ENCODE peak calls at places on chromosomes 1 and 21, in four cellular contexts. E is endothelial cell of umbilical vein, L is HL-60, F is esophagus muscularis mucosa. M is an unnamed sample.

GRCh38 chr1:245051349-245052221 is 103.2 kb upstream of the KIF26B start:
- DNase-seq in L (peak; percentile 98), F (no peak), E (no peak), M (no peak)

GRCh38 chr1:165376041-165376810 is 19.7 kb upstream of the LMX1A start:
- DNase-seq in E (peak; percentile 81), F (peak; percentile 95), L (peak; percentile 21), M (peak; percentile 95)

GRCh38 chr1:206041640-206042039 is 11.3 kb upstream of the RHEX start:
- DNase-seq in F (peak; percentile 45), L (no peak), E (no peak), M (no peak)

GRCh38 chr21:32974653-32975052 is 51.1 kb upstream of the OLIG2 start:
- DNase-seq in F (peak; percentile 64), L (no peak), E (no peak), M (no peak)

GRCh38 chr1:201108614-201109013 is 3.6 kb downstream of the CACNA1S start:
- DNase-seq in L (no peak), F (no peak), E (no peak), M (no peak)

GRCh38 chr1:115807723-115808122 is 33.2 kb downstream of the NHLH2 start:
- DNase-seq in E (peak; percentile 62), L (peak; percentile 77), F (no peak), M (no peak)

GRCh38 chr1:60747321-60747720 is 335.0 kb upstream of the NFIA start:
- DNase-seq in F (no peak), L (no peak), E (no peak), M (no peak)

GRCh38 chr1:70486676-70487470 is 75.8 kb downstream of the CTH start:
- DNase-seq in F (no peak), L (no peak), E (no peak), M (peak; percentile 86)

GRCh38 chr1:86380257-86380861 is 15.8 kb downstream of the ODF2L start:
- DNase-seq in F (no peak), E (peak; percentile 82), L (no peak), M (no peak)

GRCh38 chr1:76260279-76260678 is 185.7 kb downstream of the ST6GALNAC3 start:
- DNase-seq in E (no peak), L (no peak), F (no peak), M (no peak)

GRCh38 chr1:187626056-187626455 is 797.3 kb downstream of the PLA2G4A start:
- DNase-seq in L (no peak), E (no peak), F (no peak), M (no peak)

GRCh38 chr1:61318319-61319125 is 236.2 kb downstream of the NFIA start:
- DNase-seq in E (peak; percentile 85), F (peak; percentile 93), L (no peak), M (peak; percentile 88)

GRCh38 chr1:32967863-32968571 is 3.4 kb upstream of the RNF19B start:
- DNase-seq in L (no peak), E (no peak), F (no peak), M (no peak)

GRCh38 chr1:113451710-113452109 is 61.4 kb downstream of the MAGI3 start:
- DNase-seq in E (peak; percentile 19), L (no peak), F (no peak), M (no peak)

GRCh38 chr21:16304189-16304588 is 574.4 kb downstream of the USP25 start:
- DNase-seq in L (no peak), E (peak; percentile 14), F (no peak), M (no peak)

GRCh38 chr1:62208087-62208486 is 13.4 kb downstream of the L1TD1 start:
- DNase-seq in E (no peak), L (no peak), F (no peak), M (peak; percentile 28)

GRCh38 chr1:228921473-228921872 is 186.2 kb downstream of the RHOU start:
- DNase-seq in L (peak; percentile 88), E (no peak), F (no peak), M (peak; percentile 61)

GRCh38 chr21:46527801-46528200 is 69.1 kb downstream of the DIP2A start:
- DNase-seq in L (no peak), F (no peak), E (no peak), M (no peak)

GRCh38 chr1:2970311-2971145 is 50.7 kb upstream of the ACTRT2 start:
- DNase-seq in L (no peak), F (no peak), E (no peak), M (peak; percentile 48)

GRCh38 chr1:9577423-9577822 is 11.3 kb upstream of the TMEM201 start:
- DNase-seq in L (no peak), F (no peak), E (no peak), M (peak; percentile 7)

GRCh38 chr1:54810144-54810942 is 9.2 kb upstream of the TTC22 start:
- DNase-seq in F (no peak), L (peak; percentile 71), E (peak; percentile 54), M (no peak)

GRCh38 chr1:73998348-73998959 is 199.5 kb downstream of the LRRIQ3 start:
- DNase-seq in L (no peak), F (no peak), E (peak; percentile 38), M (no peak)

GRCh38 chr1:209012443-209013196 is 570.9 kb upstream of the CAMK1G start:
- DNase-seq in F (no peak), L (no peak), E (no peak), M (no peak)

GRCh38 chr1:46411010-46411405 is 16.9 kb downstream of the FAAH start:
- DNase-seq in L (no peak), E (no peak), F (no peak), M (no peak)

GRCh38 chr1:94014635-94015488 is 105.6 kb upstream of the GCLM start:
- DNase-seq in L (no peak), E (no peak), F (no peak), M (no peak)

GRCh38 chr1:219138747-219139146 is 34.9 kb upstream of the LYPLAL1 start:
- DNase-seq in F (no peak), E (no peak), L (no peak), M (no peak)

GRCh38 chr1:26336477-26337205 is 17.3 kb downstream of the CRYBG2 start:
- DNase-seq in F (no peak), L (peak; percentile 54), E (no peak), M (no peak)

GRCh38 chr1:201551877-201552731 is 13.2 kb downstream of the NAV1 start:
- DNase-seq in E (peak; percentile 31), L (no peak), F (no peak), M (no peak)

GRCh38 chr21:38986460-38987395 is 181.0 kb downstream of the ETS2 start:
- DNase-seq in F (no peak), E (no peak), L (no peak), M (no peak)

GRCh38 chr1:173122958-173123852 is 72.5 kb upstream of the TNFSF18 start:
- DNase-seq in L (peak; percentile 93), F (peak; percentile 94), E (peak; percentile 65), M (peak; percentile 93)

GRCh38 chr1:150872572-150872971 is 3.8 kb downstream of the ARNT start:
- DNase-seq in L (no peak), F (no peak), E (no peak), M (no peak)

GRCh38 chr1:23177438-23178380 is 9.1 kb upstream of the LUZP1 start:
- DNase-seq in F (peak; percentile 94), L (peak; percentile 46), E (peak; percentile 97), M (peak; percentile 91)

GRCh38 chr21:25409992-25410391 is 197.3 kb downstream of the MRPL39 start:
- DNase-seq in F (no peak), E (no peak), L (no peak), M (no peak)

GRCh38 chr1:227391871-227392270 is 73.6 kb upstream of the CDC42BPA start:
- DNase-seq in E (peak; percentile 31), F (no peak), L (no peak), M (no peak)

GRCh38 chr1:21337010-21337437 is 46.8 kb upstream of the ECE1 start:
- DNase-seq in E (no peak), F (no peak), L (no peak), M (peak; percentile 68)
- TF ChIP-seq POLR2AphosphoS5 in E (no peak), F (peak; percentile 43), L (no peak), M (peak; percentile 89)

GRCh38 chr1:215004121-215004837 is 78.3 kb upstream of the KCNK2 start:
- DNase-seq in E (no peak), F (no peak), L (no peak), M (no peak)
- TF ChIP-seq POLR2AphosphoS5 in E (no peak), F (no peak), L (no peak), M (no peak)

GRCh38 chr1:168945870-168946269 is 160.6 kb upstream of the ATP1B1 start:
- DNase-seq in F (no peak), L (no peak), E (peak; percentile 64), M (peak; percentile 82)
- TF ChIP-seq POLR2AphosphoS5 in F (no peak), L (no peak), E (no peak), M (no peak)

GRCh38 chr1:232830661-232831060 is 25.4 kb downstream of the MAP10 start:
- DNase-seq in E (no peak), L (no peak), F (no peak), M (no peak)
- TF ChIP-seq POLR2AphosphoS5 in E (no peak), L (no peak), F (no peak), M (no peak)

M was measured in sigmoid colon.